ENCODE peak calls at places on chromosomes 2 and 18, in eight cellular contexts. P is GM03348; U is SHP77; T is RWPE1; E is activated T-cell treated with anti-CD3 and anti-CD28 coated beads, Interleukin-2, amount 50 U/mL, for 1 hour; Z is NB4; G is hypothalamus; Y is GDM1. J is an unnamed sample.

GRCh38 chr2:128275498-128276045 is 43.1 kb downstream of the HS6ST1 start:
- DNase-seq in P (no peak), U (no peak), T (no peak), E (no peak), Z (no peak), G (no peak), Y (no peak), J (no peak)

GRCh38 chr2:203873921-203874631 is 6.5 kb downstream of the CTLA4 start:
- DNase-seq in P (no peak), U (no peak), T (peak; percentile 19), E (no peak), Z (no peak), G (no peak), Y (no peak), J (no peak)

GRCh38 chr2:164841719-164842623 is at the start of gene COBLL1:
- DNase-seq in P (peak; percentile 82), U (peak; percentile 34), T (peak; percentile 73), E (peak; percentile 26), Z (peak; percentile 30), G (peak; percentile 13), Y (peak; percentile 57), J (peak; percentile 78)

GRCh38 chr2:150681120-150681796 is 193.8 kb upstream of the RND3 start:
- DNase-seq in P (peak; percentile 54), U (no peak), T (no peak), E (no peak), Z (peak; percentile 66), G (no peak), Y (no peak), J (no peak)

GRCh38 chr18:8084160-8084559 is 517.0 kb downstream of the PTPRM start:
- DNase-seq in P (peak; percentile 23), U (peak; percentile 3), T (peak; percentile 68), E (no peak), Z (peak; percentile 41), G (no peak), Y (peak; percentile 8), J (peak; percentile 40)

GRCh38 chr2:28658369-28658768 is 93.3 kb upstream of the PPP1CB start:
- DNase-seq in P (peak; percentile 65), U (no peak), T (no peak), E (no peak), Z (no peak), G (no peak), Y (no peak), J (no peak)

GRCh38 chr2:241489080-241489479 is 19.3 kb downstream of the STK25 start:
- DNase-seq in P (no peak), U (no peak), T (no peak), E (no peak), Z (no peak), G (no peak), Y (no peak), J (no peak)

GRCh38 chr2:183010112-183010511 is 28.1 kb downstream of the NCKAP1 start:
- DNase-seq in P (no peak), U (no peak), T (peak; percentile 4), E (no peak), Z (peak; percentile 1), G (no peak), Y (no peak), J (no peak)

GRCh38 chr2:85183481-85183880 is 50.3 kb downstream of the TCF7L1 start:
- DNase-seq in P (peak; percentile 35), U (no peak), T (no peak), E (no peak), Z (no peak), G (no peak), Y (no peak), J (no peak)

GRCh38 chr18:68735498-68736343 is 20.8 kb upstream of the TMX3 start:
- DNase-seq in P (peak; percentile 78), U (no peak), T (peak; percentile 42), E (no peak), Z (peak; percentile 56), G (no peak), Y (no peak), J (peak; percentile 13)

GRCh38 chr2:27255660-27256059 is 7.2 kb downstream of the SLC30A3 start:
- DNase-seq in P (peak; percentile 69), U (no peak), T (no peak), E (no peak), Z (no peak), G (no peak), Y (no peak), J (no peak)

GRCh38 chr18:1296237-1296636 is 391.6 kb downstream of the ADCYAP1 start:
- DNase-seq in P (no peak), U (no peak), T (no peak), E (no peak), Z (peak; percentile 2), G (no peak), Y (no peak), J (no peak)

GRCh38 chr2:178804791-178805190 is 2.4 kb downstream of the TTN start:
- DNase-seq in P (peak; percentile 15), U (no peak), T (peak; percentile 36), E (no peak), Z (peak; percentile 44), G (no peak), Y (no peak), J (peak; percentile 44)

GRCh38 chr2:7289697-7290096 is 372.5 kb downstream of the RNF144A start:
- DNase-seq in P (no peak), U (no peak), T (no peak), E (no peak), Z (no peak), G (no peak), Y (no peak), J (no peak)